ENCODE peak calls at places on chromosomes 6 and 20, in six cellular contexts. N is transverse colon; D is CD8-positive, alpha-beta memory T cell; F is psoas muscle; I is mammary epithelial cell; C is PC-9. R is an unnamed sample. For H3K9me3 and H3K4me1, the result is how much of the 10 kb centered on the place peaks cover.

GRCh38 chr6:129677634-129678325 is 32.2 kb downstream of the ARHGAP18 start:
- DNase-seq in N (no peak), D (no peak), F (no peak), I (no peak), C (no peak), R (no peak)

GRCh38 chr20:16360668-16361067 is 212.6 kb downstream of the KIF16B start:
- DNase-seq in N (no peak), D (no peak), F (no peak), I (no peak), C (no peak), R (no peak)

GRCh38 chr6:104585646-104586045 is 274.1 kb downstream of the HACE1 start:
- DNase-seq in N (no peak), D (no peak), F (no peak), I (no peak), C (no peak), R (no peak)

GRCh38 chr6:20424679-20425078 is 23.0 kb downstream of the E2F3 start:
- DNase-seq in N (no peak), D (no peak), F (no peak), I (no peak), C (no peak), R (no peak)

GRCh38 chr20:44475694-44476560 is at the start of gene TTPAL:
- DNase-seq in N (peak), D (peak), F (peak), I (peak), C (peak), R (peak)

GRCh38 chr6:129124334-129124733 is 241.4 kb downstream of the LAMA2 start:
- DNase-seq in N (no peak), D (no peak), F (no peak), I (no peak), C (no peak), R (no peak)

GRCh38 chr6:125888989-125889656 is 67.4 kb upstream of the HINT3 start:
- DNase-seq in N (no peak), D (no peak), F (no peak), I (peak), C (peak), R (no peak)

GRCh38 chr20:21901470-21902275 is 196.2 kb downstream of the PAX1 start:
- DNase-seq in N (peak), D (no peak), F (peak), I (no peak), C (no peak), R (no peak)

GRCh38 chr20:34715384-34715783 is 11.2 kb downstream of the TP53INP2 start:
- DNase-seq in N (no peak), D (no peak), F (no peak), I (no peak), C (no peak), R (no peak)

GRCh38 chr6:15073344-15073789 is 172.5 kb upstream of the JARID2 start:
- DNase-seq in N (no peak), D (no peak), F (no peak), I (peak), C (peak), R (no peak)

GRCh38 chr6:165988757-165989456 is 178.7 kb downstream of the TBXT start:
- DNase-seq in N (no peak), D (no peak), F (no peak), I (no peak), C (no peak), R (no peak)

GRCh38 chr6:21994821-21995220 is 302.0 kb downstream of the PRL start:
- DNase-seq in N (no peak), D (no peak), F (no peak), I (no peak), C (no peak), R (no peak)

GRCh38 chr6:148713033-148713738 is 33.6 kb upstream of the UST start:
- DNase-seq in N (no peak), D (no peak), F (no peak), I (no peak), C (no peak), R (no peak)

GRCh38 chr6:12196326-12196936 is 93.7 kb upstream of the EDN1 start:
- DNase-seq in N (no peak), D (no peak), F (no peak), I (peak), C (no peak), R (no peak)

GRCh38 chr6:46042355-46042999 is 26.8 kb upstream of the CLIC5 start:
- DNase-seq in N (peak), D (no peak), F (no peak), I (peak), C (no peak), R (no peak)

GRCh38 chr6:81844686-81845085 is 92.2 kb upstream of the TENT5A start:
- DNase-seq in N (no peak), D (no peak), F (no peak), I (no peak), C (no peak), R (no peak)

GRCh38 chr6:101392561-101393230 is 812 bp upstream of the GRIK2 start:
- DNase-seq in N (no peak), D (no peak), F (no peak), I (no peak), C (no peak), R (no peak)

GRCh38 chr20:51447097-51447764 is 95.3 kb downstream of the NFATC2 start:
- DNase-seq in N (peak), D (no peak), F (peak), I (peak), C (peak), R (peak)

GRCh38 chr6:161439093-161439492 is 165.2 kb upstream of the AGPAT4 start:
- DNase-seq in N (no peak), D (no peak), F (peak), I (peak), C (no peak), R (no peak)

GRCh38 chr6:24543683-24544082 is 48.9 kb downstream of the ALDH5A1 start:
- DNase-seq in N (no peak), D (no peak), F (no peak), I (no peak), C (no peak), R (no peak)

GRCh38 chr6:40482532-40482931 is 104.6 kb downstream of the LRFN2 start:
- DNase-seq in N (no peak), D (no peak), F (no peak), I (no peak), C (no peak), R (no peak)

GRCh38 chr6:53310751-53311585 is 37.8 kb downstream of the ELOVL5 start:
- DNase-seq in N (no peak), D (no peak), F (no peak), I (no peak), C (no peak), R (no peak)

GRCh38 chr6:55868910-55869479 is 6.4 kb downstream of the BMP5 start:
- DNase-seq in N (no peak), D (no peak), F (no peak), I (peak), C (peak), R (no peak)

GRCh38 chr6:163087981-163088380 is 326.5 kb upstream of the QKI start:
- DNase-seq in N (no peak), D (no peak), F (no peak), I (no peak), C (no peak), R (no peak)

GRCh38 chr6:149513915-149514314 is 29.1 kb upstream of the ZC3H12D start:
- DNase-seq in N (no peak), D (no peak), F (no peak), I (no peak), C (no peak), R (no peak)

GRCh38 chr6:7243188-7243942 is 69.6 kb downstream of the SSR1 start:
- DNase-seq in N (peak), D (no peak), F (no peak), I (peak), C (peak), R (no peak)

GRCh38 chr6:53928641-53929339 is 134.0 kb downstream of the LRRC1 start:
- DNase-seq in N (no peak), D (no peak), F (no peak), I (peak), C (peak), R (no peak)

GRCh38 chr6:14661188-14661587 is 543.6 kb downstream of the CD83 start:
- DNase-seq in N (no peak), D (no peak), F (no peak), I (peak), C (peak), R (no peak)

GRCh38 chr20:20548527-20549266 is 163.7 kb downstream of the RALGAPA2 start:
- DNase-seq in N (no peak), D (no peak), F (no peak), I (peak), C (peak), R (no peak)

GRCh38 chr6:52399511-52400315 is 20.4 kb upstream of the EFHC1 start:
- DNase-seq in N (peak), D (no peak), F (no peak), I (peak), C (no peak), R (no peak)

GRCh38 chr6:13292774-13293173 is 35.6 kb downstream of the TBC1D7 start:
- DNase-seq in N (no peak), D (no peak), F (no peak), I (no peak), C (no peak), R (peak)

DNA sequence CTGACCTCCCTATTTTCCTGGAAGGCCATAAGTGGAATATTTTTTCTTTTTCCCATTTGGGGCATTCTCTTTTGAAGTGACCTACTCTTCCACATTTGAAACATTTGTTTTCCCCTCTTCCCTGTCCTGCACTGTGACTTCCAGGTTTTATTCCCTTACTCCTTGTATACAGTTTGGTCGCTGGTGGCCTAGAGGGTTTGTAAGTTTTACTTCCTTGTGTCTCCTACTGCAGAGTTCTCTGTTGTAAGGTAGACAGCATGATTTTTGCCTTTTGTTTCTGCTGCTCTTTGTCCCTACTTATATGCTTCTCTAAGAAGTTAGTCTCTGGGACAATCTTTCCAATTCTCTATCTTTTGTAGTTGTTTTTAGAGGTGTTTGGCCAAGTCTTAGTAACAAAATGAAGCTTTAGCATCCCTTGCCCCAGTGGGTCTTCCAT is 7.4 kb upstream of the ZNFX1 start:
- DNase-seq in N (no peak), D (no peak), F (no peak), I (no peak), C (no peak), R (no peak)
- H3K9me3 ChIP-seq in N (under half), D (half or more), F (under half), I (under half), C (half or more), R (under half)

GRCh38 chr6:106637718-106638341 is 8.5 kb downstream of the QRSL1 start:
- DNase-seq in N (no peak), D (no peak), F (no peak), I (no peak), C (no peak), R (no peak)

GRCh38 chr6:106634565-106634964 is 5.2 kb downstream of the QRSL1 start:
- DNase-seq in N (no peak), D (no peak), F (no peak), I (no peak), C (no peak), R (no peak)

GRCh38 chr6:106639812-106640211 is 10.4 kb downstream of the QRSL1 start:
- DNase-seq in N (no peak), D (no peak), F (no peak), I (no peak), C (no peak), R (no peak)

GRCh38 chr6:106642476-106642875 is 13.1 kb downstream of the QRSL1 start:
- DNase-seq in N (no peak), D (no peak), F (no peak), I (no peak), C (no peak), R (no peak)

GRCh38 chr6:106637051-106637717 is 7.8 kb downstream of the QRSL1 start:
- DNase-seq in N (no peak), D (no peak), F (no peak), I (no peak), C (no peak), R (no peak)
- H3K4me1 ChIP-seq in N (under half), D (under half), F (under half), I (under half), C (under half), R (under half)

DNA sequence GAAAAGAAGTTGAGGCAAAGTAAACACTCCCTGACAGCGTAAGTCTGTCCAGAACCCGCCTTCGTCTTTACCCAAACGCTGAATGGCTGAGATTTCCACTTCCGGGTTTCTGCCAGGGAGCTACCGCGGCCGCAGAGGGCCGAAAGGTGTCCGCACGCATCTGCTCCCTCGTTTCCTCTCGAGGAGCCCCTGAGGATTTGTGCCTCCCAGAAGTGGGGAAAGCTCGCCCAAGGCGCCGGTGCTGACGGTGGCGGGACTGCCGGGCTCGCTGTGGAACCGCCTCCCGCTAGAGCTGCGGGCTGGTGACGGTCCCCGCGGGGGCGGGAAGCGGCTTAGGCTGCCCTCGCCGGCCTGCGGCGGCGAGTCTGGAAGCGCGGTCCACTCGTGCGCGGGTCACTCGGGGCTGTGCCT is 1760.2 kb upstream of the DEFB115 start:
- DNase-seq in N (no peak), D (no peak), F (no peak), I (no peak), C (peak), R (no peak)
- H3K9me3 ChIP-seq in N (under half), D (under half), F (under half), I (under half), C (under half), R (under half)

GRCh38 chr20:37871751-37872150 is 31.2 kb upstream of the VSTM2L start:
- DNase-seq in N (no peak), D (no peak), F (no peak), I (no peak), C (no peak), R (no peak)

GRCh38 chr20:37867289-37868195 is 35.4 kb upstream of the VSTM2L start:
- DNase-seq in N (no peak), D (no peak), F (no peak), I (no peak), C (no peak), R (no peak)

GRCh38 chr20:37872161-37872560 is 30.8 kb upstream of the VSTM2L start:
- DNase-seq in N (no peak), D (no peak), F (no peak), I (no peak), C (no peak), R (no peak)

GRCh38 chr20:37870294-37870693 is 32.6 kb upstream of the VSTM2L start:
- DNase-seq in N (no peak), D (no peak), F (no peak), I (no peak), C (no peak), R (no peak)

GRCh38 chr20:37868998-37869861 is 33.7 kb upstream of the VSTM2L start:
- DNase-seq in N (no peak), D (no peak), F (no peak), I (no peak), C (no peak), R (no peak)
- H3K4me1 ChIP-seq in N (under half), D (under half), F (under half), I (under half), C (under half), R (under half)

GRCh38 chr20:56285496-56285895 is 37.0 kb downstream of the MC3R start:
- DNase-seq in N (no peak), D (no peak), F (no peak), I (peak), C (no peak), R (no peak)
- H3K9me3 ChIP-seq in N (under half), D (under half), F (under half), I (under half), C (under half), R (under half)

DNA sequence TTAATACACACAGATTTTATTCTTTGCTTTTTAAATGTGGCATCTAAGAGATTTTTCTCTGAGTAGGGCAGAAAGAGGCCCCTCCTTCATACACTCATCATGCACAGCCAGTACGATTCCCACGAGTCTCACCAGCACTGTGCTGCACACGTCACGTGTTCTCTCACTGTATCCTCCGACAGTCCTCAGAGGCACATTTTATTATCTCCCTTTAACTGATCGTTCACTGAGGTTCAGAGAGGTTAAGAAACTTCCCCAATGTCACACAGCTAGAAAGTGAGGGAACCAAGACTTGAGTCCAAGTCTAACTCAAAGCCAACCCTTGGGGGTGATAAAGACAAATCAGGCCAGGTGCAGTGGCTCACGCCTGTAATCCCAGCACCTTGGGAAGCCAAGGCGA is 142.5 kb downstream of the PREX1 start:
- DNase-seq in N (no peak), D (no peak), F (no peak), I (no peak), C (no peak), R (no peak)
- H3K4me1 ChIP-seq in N (under half), D (under half), F (half or more), I (under half), C (under half), R (under half)

GRCh38 chr6:169933251-169933821 is 181.9 kb downstream of the ERMARD start:
- DNase-seq in N (peak), D (no peak), F (no peak), I (no peak), C (no peak), R (no peak)

GRCh38 chr6:169935348-169935718 is 183.9 kb downstream of the ERMARD start:
- DNase-seq in N (no peak), D (no peak), F (no peak), I (no peak), C (no peak), R (no peak)

GRCh38 chr6:169933839-169934698 is 182.6 kb downstream of the ERMARD start:
- DNase-seq in N (peak), D (no peak), F (peak), I (no peak), C (no peak), R (no peak)

GRCh38 chr6:169935861-169936260 is 184.4 kb downstream of the ERMARD start:
- DNase-seq in N (no peak), D (no peak), F (no peak), I (no peak), C (no peak), R (no peak)

DNA sequence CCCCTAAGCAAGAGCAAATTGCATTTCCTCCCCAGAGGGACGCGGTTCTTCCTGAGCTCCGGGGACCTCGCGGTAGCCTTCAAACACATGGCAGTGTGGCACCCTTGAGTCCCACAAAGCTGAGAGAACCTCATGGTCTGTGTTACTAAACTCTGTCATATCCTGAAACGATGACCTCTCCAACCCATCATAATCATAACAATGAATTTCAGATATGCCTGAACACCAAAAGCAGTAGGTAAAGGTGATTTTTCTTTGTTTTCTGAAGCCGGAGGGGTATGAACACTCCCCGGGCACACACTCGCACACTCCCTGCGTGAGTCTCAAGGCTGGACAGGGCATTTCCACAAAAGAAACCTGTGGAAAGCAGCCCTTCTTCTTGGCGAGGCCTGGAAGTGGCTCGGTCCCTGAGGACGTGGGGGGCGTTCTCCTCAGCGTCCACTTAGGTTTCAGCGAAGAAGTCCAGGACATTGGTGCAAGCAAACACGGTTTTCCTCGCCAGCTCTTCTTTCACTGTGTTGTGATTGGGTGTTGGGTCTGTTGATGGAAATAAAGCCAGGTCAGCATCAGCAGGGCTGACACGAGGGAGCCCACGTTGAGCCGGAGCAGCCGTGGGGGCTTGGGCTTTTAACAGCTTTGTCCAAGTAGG is 183.4 kb downstream of the ERMARD start:
- DNase-seq in N (no peak), D (no peak), F (no peak), I (no peak), C (no peak), R (no peak)
- H3K9me3 ChIP-seq in N (under half), D (under half), F (under half), I (under half), C (under half), R (under half)

DNA sequence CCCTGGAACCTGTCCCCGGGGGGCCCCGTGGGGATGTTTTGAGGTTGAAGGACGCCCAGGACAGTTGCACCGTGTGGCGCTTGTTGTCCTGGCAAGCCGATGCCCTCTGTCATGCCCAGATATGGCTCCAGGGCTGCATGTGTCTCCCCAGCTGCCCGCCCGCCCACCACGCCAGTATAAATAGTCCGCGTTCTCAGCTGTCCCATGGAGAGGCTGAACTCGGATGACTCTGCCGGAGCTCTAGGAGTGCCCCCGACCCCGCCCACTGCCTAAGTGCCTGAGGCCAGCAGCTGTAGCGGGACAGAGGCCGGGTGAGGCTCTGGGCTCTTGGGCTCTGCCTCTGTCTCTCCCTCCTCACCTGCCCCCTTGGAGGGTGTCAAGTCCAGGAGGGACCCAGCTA is 83.0 kb upstream of the GATA5 start:
- DNase-seq in N (no peak), D (no peak), F (peak), I (no peak), C (no peak), R (no peak)
- H3K4me1 ChIP-seq in N (under half), D (under half), F (half or more), I (under half), C (under half), R (under half)